ENCODE peak calls at places on chromosomes 4 and X, in six cellular contexts. S is mesendoderm, H is H1, E is IMR-90, Q is neuronal stem cell, K is H9. B is an unnamed sample.

GRCh38 chrX:154040863-154041262 is 21.2 kb upstream of the IRAK1 start:
- DNase-seq in S (no peak), H (no peak), E (no peak), Q (no peak), K (no peak), B (no peak)

GRCh38 chr4:78059524-78059889 is 2.4 kb downstream of the FRAS1 start:
- DNase-seq in S (peak; percentile 96), H (peak; percentile 76), E (peak; percentile 45), Q (peak; percentile 72), K (peak; percentile 73), B (peak; percentile 79)

GRCh38 chr4:110837896-110838450 is 215.1 kb upstream of the PITX2 start:
- DNase-seq in S (no peak), H (no peak), E (no peak), Q (no peak), K (peak; percentile 28), B (no peak)

GRCh38 chr4:151953286-151953685 is 192.5 kb upstream of the GATB start:
- DNase-seq in S (no peak), H (no peak), E (peak; percentile 3), Q (no peak), K (no peak), B (no peak)

GRCh38 chrX:2874222-2875135 is 45.7 kb downstream of the GYG2 start:
- DNase-seq in S (no peak), H (no peak), E (no peak), Q (no peak), K (no peak), B (no peak)

GRCh38 chrX:55160685-55161552 is 59.2 kb upstream of the PAGE5 start:
- DNase-seq in S (peak; percentile 92), H (peak; percentile 76), E (peak; percentile 84), Q (peak; percentile 83), K (peak; percentile 87), B (peak; percentile 90)

GRCh38 chr4:155953151-155954117 is at the start of gene CTSO:
- DNase-seq in S (peak; percentile 82), H (peak; percentile 76), E (peak; percentile 85), Q (peak; percentile 48), K (peak; percentile 68), B (peak; percentile 87)

GRCh38 chr4:105417624-105418023 is 56.2 kb downstream of the PPA2 start:
- DNase-seq in S (no peak), H (no peak), E (peak; percentile 10), Q (no peak), K (no peak), B (no peak)

GRCh38 chr4:153296424-153296823 is 48.1 kb upstream of the MND1 start:
- DNase-seq in S (no peak), H (no peak), E (peak; percentile 84), Q (no peak), K (no peak), B (peak; percentile 75)

GRCh38 chr4:140296871-140297570 is 76.4 kb upstream of the SCOC start:
- DNase-seq in S (peak; percentile 36), H (no peak), E (no peak), Q (no peak), K (no peak), B (peak; percentile 28)

GRCh38 chrX:140762061-140762460 is 52.5 kb downstream of the LINC00632 start:
- DNase-seq in S (peak; percentile 76), H (peak; percentile 49), E (peak; percentile 74), Q (peak; percentile 43), K (peak; percentile 45), B (peak; percentile 81)

GRCh38 chr4:142324572-142324971 is 521.5 kb downstream of the INPP4B start:
- DNase-seq in S (peak; percentile 14), H (no peak), E (no peak), Q (no peak), K (no peak), B (no peak)

GRCh38 chrX:130174051-130174704 is 2.4 kb downstream of the RAB33A start:
- DNase-seq in S (no peak), H (no peak), E (peak; percentile 81), Q (no peak), K (no peak), B (peak; percentile 88)

GRCh38 chr4:6109842-6110560 is 90.3 kb downstream of the JAKMIP1 start:
- DNase-seq in S (peak; percentile 88), H (peak; percentile 82), E (no peak), Q (peak; percentile 36), K (peak; percentile 90), B (no peak)

GRCh38 chrX:14073561-14073960 is 43.9 kb upstream of the GEMIN8 start:
- DNase-seq in S (no peak), H (no peak), E (no peak), Q (no peak), K (no peak), B (peak; percentile 38)

GRCh38 chr4:17535242-17535641 is 20.3 kb downstream of the CLRN2 start:
- DNase-seq in S (no peak), H (no peak), E (no peak), Q (no peak), K (no peak), B (no peak)

DNA sequence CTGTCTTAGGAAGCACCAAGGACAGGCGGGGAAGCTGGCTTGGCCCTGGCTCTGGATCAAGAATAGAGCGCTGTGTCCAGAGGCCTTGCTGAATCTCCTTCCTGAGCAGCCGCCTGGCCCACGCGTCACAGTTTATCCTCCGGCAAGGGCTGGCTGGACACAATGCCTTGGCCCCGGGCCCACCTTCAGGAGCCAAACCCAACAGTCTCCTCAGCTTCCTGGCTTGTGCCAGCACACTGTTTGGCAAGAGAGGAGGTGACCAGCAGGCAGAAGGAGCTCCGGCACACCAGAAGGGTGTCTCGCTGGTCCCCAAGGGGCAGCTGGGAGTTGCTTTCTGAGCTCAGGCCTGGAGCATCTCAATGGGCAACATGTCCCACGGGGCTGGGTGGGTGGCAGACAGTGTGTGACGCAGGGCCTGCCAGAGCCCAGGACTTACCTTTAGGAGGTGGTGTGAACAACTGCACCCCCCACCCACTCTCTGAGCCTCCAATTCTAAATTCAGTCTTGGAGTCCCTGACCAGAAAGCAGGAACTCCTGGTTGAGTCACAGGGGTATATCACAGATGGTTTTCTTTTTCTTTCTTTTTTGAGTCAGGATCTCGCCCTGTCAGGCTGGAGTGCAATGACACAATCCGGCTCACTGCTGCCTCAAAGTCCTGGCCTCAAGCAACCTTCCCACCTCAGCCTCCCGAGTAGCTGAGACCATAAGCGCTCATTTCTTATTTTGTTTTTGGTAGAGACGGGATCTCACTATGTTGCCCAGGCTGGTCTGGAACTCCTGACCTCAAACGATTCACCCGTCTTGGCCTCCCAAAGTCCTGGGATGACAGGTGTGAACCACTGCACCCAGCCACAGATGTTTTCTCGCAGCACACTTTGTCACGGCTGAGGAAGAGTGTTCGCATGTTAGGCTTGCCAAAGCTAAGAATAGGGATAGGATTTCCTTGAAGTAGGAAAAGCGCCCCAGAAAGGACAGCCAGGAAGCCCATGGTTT is 361.2 kb downstream of the BCOR start:
- DNase-seq in S (no peak), H (no peak), E (peak; percentile 75), Q (no peak), K (no peak), B (peak; percentile 28)
- H2BK120ac ChIP-seq in S (no peak overlapping the region), H (no peak overlapping the region), E (peak overlapping the region; percentile 77), Q (no peak overlapping the region), K (no peak overlapping the region), B (no peak overlapping the region)

GRCh38 chr4:86048426-86048825 is 311.4 kb downstream of the MAPK10 start:
- DNase-seq in S (no peak), H (no peak), E (peak; percentile 40), Q (no peak), K (no peak), B (no peak)
- H2AK5ac ChIP-seq in S (no peak overlapping the region), H (no peak overlapping the region), E (no peak overlapping the region), Q (no peak overlapping the region), K (no peak overlapping the region), B (no peak overlapping the region)

DNA sequence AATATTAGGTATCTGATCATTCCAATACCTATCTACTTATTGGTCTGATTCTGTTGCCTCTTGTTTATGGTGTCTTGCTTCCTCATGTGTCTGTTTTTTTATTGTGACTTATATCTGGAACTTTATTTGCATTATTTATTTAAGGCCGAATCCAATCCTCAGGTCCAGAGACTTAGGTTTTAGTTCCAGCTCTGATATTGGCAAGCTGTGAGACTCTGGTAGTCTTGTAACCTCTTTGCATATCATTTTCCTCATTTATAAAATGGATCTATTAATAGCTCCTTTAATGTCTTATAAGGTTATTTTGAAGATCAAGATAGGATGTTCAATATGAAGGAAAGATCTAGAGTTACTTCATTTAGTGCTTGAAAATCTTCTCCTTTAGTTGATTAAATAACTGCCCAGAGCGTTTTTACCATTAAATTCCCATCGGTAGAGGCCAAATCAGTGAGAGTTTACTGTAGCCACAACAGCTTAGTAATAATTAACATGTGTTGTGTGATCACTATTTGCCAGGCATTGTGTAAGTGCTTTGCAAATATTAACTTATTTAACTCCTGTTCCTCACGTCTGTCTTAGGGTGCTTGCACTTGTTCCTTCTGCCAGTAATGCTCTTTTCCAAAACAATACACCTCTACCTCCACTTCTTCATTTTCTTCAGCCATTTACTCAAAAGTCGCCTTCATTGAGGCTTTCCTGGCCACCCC is 82.2 kb downstream of the CC2D2A start:
- DNase-seq in S (no peak), H (no peak), E (no peak), Q (no peak), K (no peak), B (no peak)
- H3K27ac ChIP-seq in S (no peak overlapping the region), H (no peak overlapping the region), E (no peak overlapping the region), Q (no peak overlapping the region), K (no peak overlapping the region), B (peak overlapping the region; percentile 14)

DNA sequence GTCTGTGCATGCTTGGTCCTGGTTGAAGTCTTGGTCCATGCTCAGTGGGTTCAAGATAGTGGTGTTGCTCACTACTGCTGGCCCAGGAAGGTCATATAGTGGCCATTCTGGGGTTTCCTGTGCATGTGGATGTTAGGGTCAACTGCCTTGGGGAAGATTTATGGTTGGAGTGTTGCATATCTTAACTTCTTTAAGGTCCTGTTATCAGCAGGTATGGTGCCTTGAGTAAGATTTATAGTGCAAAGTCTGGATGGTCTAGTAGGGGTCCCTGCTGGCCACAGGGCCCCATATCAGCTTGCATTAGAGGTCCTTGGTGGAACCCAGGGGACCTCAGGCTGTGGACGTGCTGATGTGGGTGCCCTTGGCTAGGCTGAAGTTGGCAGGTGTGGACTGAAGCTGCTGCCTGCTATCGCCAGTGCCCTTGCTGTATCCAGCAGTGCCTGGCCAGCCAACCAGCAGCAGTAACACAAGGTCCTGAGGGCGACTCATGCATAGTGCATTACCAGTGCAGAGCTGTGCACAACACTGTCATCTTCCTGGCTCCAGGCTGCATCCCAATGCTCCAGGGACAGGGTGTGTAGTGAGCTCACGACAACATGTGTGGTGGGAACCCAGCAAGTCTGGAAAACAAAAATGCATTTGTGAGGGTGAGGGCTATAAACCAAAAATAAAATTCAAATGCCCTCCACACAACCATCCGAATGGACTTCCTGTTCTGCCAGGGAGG is 61.0 kb downstream of the BEX3 start:
- DNase-seq in S (no peak), H (no peak), E (peak; percentile 21), Q (no peak), K (no peak), B (no peak)
- H2BK120ac ChIP-seq in S (peak overlapping the region; percentile 91), H (no peak overlapping the region), E (no peak overlapping the region), Q (no peak overlapping the region), K (no peak overlapping the region), B (no peak overlapping the region)

GRCh38 chrX:98523521-98523920 is 1639.8 kb downstream of the RPA4 start:
- DNase-seq in S (no peak), H (no peak), E (no peak), Q (no peak), K (no peak), B (no peak)
- H2AK5ac ChIP-seq in S (no peak overlapping the region), H (no peak overlapping the region), E (no peak overlapping the region), Q (no peak overlapping the region), K (no peak overlapping the region), B (no peak overlapping the region)

DNA sequence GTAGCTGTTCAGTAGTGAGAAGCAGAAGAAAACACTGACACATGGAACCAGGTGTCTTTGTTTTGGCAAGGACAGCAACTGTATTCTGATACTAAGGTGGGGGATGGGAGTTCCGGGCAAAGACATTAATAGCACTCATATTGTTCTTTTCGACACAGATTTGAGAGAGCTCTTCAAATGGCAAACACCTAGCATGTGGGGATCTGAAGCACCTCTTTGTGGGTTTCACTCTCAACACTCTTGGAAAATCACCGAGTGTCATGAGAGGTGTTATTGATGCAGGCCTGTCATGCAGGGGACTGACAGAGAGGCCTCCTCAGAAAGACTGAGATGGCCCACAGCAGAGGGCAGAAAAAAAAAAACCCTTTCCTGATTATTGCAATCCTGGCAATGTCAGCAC is 228.4 kb upstream of the VCX start:
- DNase-seq in S (no peak), H (no peak), E (no peak), Q (no peak), K (no peak), B (no peak)
- H3K27ac ChIP-seq in S (no peak overlapping the region), H (no peak overlapping the region), E (no peak overlapping the region), Q (no peak overlapping the region), K (no peak overlapping the region), B (no peak overlapping the region)